ENCODE peak calls at places on chromosomes 7 and 10, in nine cellular contexts. One of them, this sample, is unnamed. For H3K27me3, the result is how much of the 10 kb centered on the place peaks cover.

GRCh38 chr10:64486149-64486548 is 964.9 kb downstream of the REEP3 start:
- DNase-seq in brain microvascular endothelial cell: peak
- DNase-seq in GM23248: peak
- DNase-seq in GM23338: no peak
- DNase-seq in gastrocnemius medialis: no peak
- DNase-seq in aorta: no peak
- DNase-seq in fibroblast of lung: peak
- DNase-seq in mesenchymal stem cell: peak
- DNase-seq in transverse colon: no peak
- DNase-seq in this sample: no peak

GRCh38 chr7:111789880-111790279 is 227.6 kb upstream of the IMMP2L start:
- DNase-seq in brain microvascular endothelial cell: no peak
- DNase-seq in fibroblast of lung: peak
- DNase-seq in aorta: no peak
- DNase-seq in transverse colon: no peak
- DNase-seq in mesenchymal stem cell: no peak
- DNase-seq in GM23338: no peak
- DNase-seq in GM23248: peak
- DNase-seq in gastrocnemius medialis: no peak
- DNase-seq in this sample: no peak

GRCh38 chr10:105195831-105196230 is 554.7 kb downstream of the SORCS3 start:
- DNase-seq in brain microvascular endothelial cell: no peak
- DNase-seq in GM23248: no peak
- DNase-seq in aorta: no peak
- DNase-seq in mesenchymal stem cell: no peak
- DNase-seq in gastrocnemius medialis: no peak
- DNase-seq in GM23338: no peak
- DNase-seq in transverse colon: no peak
- DNase-seq in fibroblast of lung: no peak
- DNase-seq in this sample: no peak

GRCh38 chr10:20744851-20745250 is 152.3 kb downstream of the NEBL start:
- DNase-seq in GM23338: no peak
- DNase-seq in transverse colon: no peak
- DNase-seq in GM23248: no peak
- DNase-seq in fibroblast of lung: peak
- DNase-seq in gastrocnemius medialis: no peak
- DNase-seq in brain microvascular endothelial cell: no peak
- DNase-seq in mesenchymal stem cell: no peak
- DNase-seq in aorta: no peak
- DNase-seq in this sample: no peak

GRCh38 chr10:88073676-88074075 is 210.3 kb downstream of the PTEN start:
- DNase-seq in aorta: no peak
- DNase-seq in transverse colon: no peak
- DNase-seq in GM23248: no peak
- DNase-seq in gastrocnemius medialis: no peak
- DNase-seq in GM23338: no peak
- DNase-seq in brain microvascular endothelial cell: no peak
- DNase-seq in mesenchymal stem cell: no peak
- DNase-seq in fibroblast of lung: no peak
- DNase-seq in this sample: no peak

GRCh38 chr10:1208376-1209311 is 152.5 kb downstream of the WDR37 start:
- DNase-seq in gastrocnemius medialis: no peak
- DNase-seq in brain microvascular endothelial cell: no peak
- DNase-seq in GM23338: no peak
- DNase-seq in mesenchymal stem cell: no peak
- DNase-seq in transverse colon: no peak
- DNase-seq in GM23248: no peak
- DNase-seq in aorta: no peak
- DNase-seq in fibroblast of lung: no peak
- DNase-seq in this sample: no peak

GRCh38 chr10:130407052-130407451 is 270.9 kb downstream of the GLRX3 start:
- DNase-seq in GM23248: no peak
- DNase-seq in aorta: no peak
- DNase-seq in transverse colon: no peak
- DNase-seq in GM23338: no peak
- DNase-seq in gastrocnemius medialis: no peak
- DNase-seq in mesenchymal stem cell: no peak
- DNase-seq in brain microvascular endothelial cell: no peak
- DNase-seq in fibroblast of lung: no peak
- DNase-seq in this sample: no peak

GRCh38 chr10:100624298-100624697 is 88.6 kb downstream of the HIF1AN start:
- DNase-seq in fibroblast of lung: no peak
- DNase-seq in gastrocnemius medialis: no peak
- DNase-seq in mesenchymal stem cell: no peak
- DNase-seq in brain microvascular endothelial cell: no peak
- DNase-seq in transverse colon: no peak
- DNase-seq in GM23248: no peak
- DNase-seq in GM23338: no peak
- DNase-seq in aorta: peak
- DNase-seq in this sample: no peak

GRCh38 chr7:132576723-132577089 is 436 bp upstream of the PLXNA4 start:
- DNase-seq in GM23338: peak
- DNase-seq in gastrocnemius medialis: no peak
- DNase-seq in aorta: no peak
- DNase-seq in transverse colon: no peak
- DNase-seq in GM23248: peak
- DNase-seq in fibroblast of lung: no peak
- DNase-seq in brain microvascular endothelial cell: no peak
- DNase-seq in mesenchymal stem cell: no peak
- DNase-seq in this sample: no peak

GRCh38 chr7:132578050-132578370 is 1.7 kb upstream of the PLXNA4 start:
- DNase-seq in fibroblast of lung: no peak
- DNase-seq in GM23338: no peak
- DNase-seq in mesenchymal stem cell: no peak
- DNase-seq in brain microvascular endothelial cell: no peak
- DNase-seq in aorta: no peak
- DNase-seq in transverse colon: no peak
- DNase-seq in GM23248: no peak
- DNase-seq in gastrocnemius medialis: no peak
- DNase-seq in this sample: no peak

GRCh38 chr7:132575336-132575986 is 809 bp downstream of the PLXNA4 start:
- DNase-seq in aorta: peak
- DNase-seq in gastrocnemius medialis: no peak
- DNase-seq in transverse colon: peak
- DNase-seq in GM23248: peak
- DNase-seq in mesenchymal stem cell: peak
- DNase-seq in GM23338: peak
- DNase-seq in brain microvascular endothelial cell: peak
- DNase-seq in fibroblast of lung: peak
- DNase-seq in this sample: peak

GRCh38 chr7:132577206-132578049 is 1.2 kb upstream of the PLXNA4 start:
- DNase-seq in GM23338: peak
- DNase-seq in GM23248: peak
- DNase-seq in transverse colon: peak
- DNase-seq in gastrocnemius medialis: peak
- DNase-seq in fibroblast of lung: peak
- DNase-seq in mesenchymal stem cell: peak
- DNase-seq in aorta: peak
- DNase-seq in brain microvascular endothelial cell: peak
- DNase-seq in this sample: peak

GRCh38 chr7:132575987-132576722 is at the start of gene PLXNA4:
- DNase-seq in fibroblast of lung: peak
- DNase-seq in gastrocnemius medialis: no peak
- DNase-seq in brain microvascular endothelial cell: no peak
- DNase-seq in GM23338: peak
- DNase-seq in GM23248: peak
- DNase-seq in mesenchymal stem cell: peak
- DNase-seq in aorta: peak
- DNase-seq in transverse colon: no peak
- DNase-seq in this sample: no peak
- H3K4me3 ChIP-seq in fibroblast of lung: peak
- H3K4me3 ChIP-seq in gastrocnemius medialis: peak
- H3K4me3 ChIP-seq in brain microvascular endothelial cell: peak
- H3K4me3 ChIP-seq in GM23338: peak
- H3K4me3 ChIP-seq in GM23248: peak
- H3K4me3 ChIP-seq in mesenchymal stem cell: peak
- H3K4me3 ChIP-seq in aorta: peak
- H3K4me3 ChIP-seq in transverse colon: peak
- H3K4me3 ChIP-seq in this sample: peak

DNA sequence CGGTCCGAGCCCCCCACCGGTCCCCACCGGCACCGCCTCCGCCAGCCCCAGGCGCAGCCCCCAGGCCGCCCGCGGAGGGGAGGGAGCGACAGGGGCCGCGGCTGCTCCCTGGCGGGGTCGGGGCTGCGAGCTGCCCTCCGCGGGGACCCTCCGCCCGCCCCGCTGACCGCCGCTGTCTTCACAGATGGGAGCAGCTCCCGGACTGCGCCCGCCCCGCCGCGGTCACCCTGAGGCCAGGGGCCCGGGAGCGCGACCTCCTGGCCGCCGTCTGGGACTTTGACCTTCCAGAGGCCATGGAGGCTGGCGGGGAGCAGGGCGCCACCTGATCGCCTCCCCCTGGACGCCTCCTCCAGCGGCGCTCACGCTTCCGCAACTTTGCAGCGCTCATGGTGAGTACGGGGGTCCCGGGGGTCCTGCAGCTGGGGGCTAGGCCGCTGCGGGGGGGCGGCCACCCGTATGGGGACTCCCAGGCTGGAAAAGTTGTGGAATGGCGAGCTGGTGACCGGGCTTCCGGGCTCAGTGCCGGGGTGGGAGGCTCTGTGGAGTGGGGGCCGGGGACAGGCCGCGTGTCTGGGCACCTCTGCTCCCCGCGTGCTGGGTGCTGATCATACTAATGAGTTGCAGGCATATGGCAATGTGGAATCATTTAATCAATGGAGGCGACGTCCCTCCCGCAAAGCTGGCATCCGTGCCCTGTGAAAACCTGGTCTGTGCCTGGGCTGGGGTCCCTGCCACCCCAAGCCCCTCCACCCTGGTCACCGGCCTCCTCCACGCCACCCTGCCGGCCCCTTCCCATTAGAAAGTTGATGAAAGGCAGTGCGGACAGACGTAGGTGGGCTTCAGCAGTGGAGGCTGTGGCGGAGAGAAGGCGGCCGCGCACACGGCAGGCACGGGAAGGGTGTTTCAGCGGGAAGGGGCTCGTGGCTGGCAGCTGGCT is 1.1 kb downstream of the ADGRA1 start:
- DNase-seq in GM23338: no peak
- DNase-seq in brain microvascular endothelial cell: no peak
- DNase-seq in fibroblast of lung: no peak
- DNase-seq in mesenchymal stem cell: no peak
- DNase-seq in gastrocnemius medialis: no peak
- DNase-seq in aorta: no peak
- DNase-seq in GM23248: no peak
- DNase-seq in transverse colon: no peak
- DNase-seq in this sample: no peak
- H3K27me3 ChIP-seq in GM23338: under half
- H3K27me3 ChIP-seq in brain microvascular endothelial cell: under half
- H3K27me3 ChIP-seq in fibroblast of lung: under half
- H3K27me3 ChIP-seq in mesenchymal stem cell: half or more
- H3K27me3 ChIP-seq in gastrocnemius medialis: under half
- H3K27me3 ChIP-seq in aorta: under half
- H3K27me3 ChIP-seq in GM23248: half or more
- H3K27me3 ChIP-seq in transverse colon: half or more
- H3K27me3 ChIP-seq in this sample: half or more

GRCh38 chr7:28960071-28960840 is 2.1 kb upstream of the TRIL start:
- DNase-seq in transverse colon: no peak
- DNase-seq in brain microvascular endothelial cell: no peak
- DNase-seq in GM23338: no peak
- DNase-seq in gastrocnemius medialis: no peak
- DNase-seq in fibroblast of lung: no peak
- DNase-seq in GM23248: peak
- DNase-seq in mesenchymal stem cell: no peak
- DNase-seq in aorta: no peak
- DNase-seq in this sample: no peak

GRCh38 chr7:28957822-28958234 is 302 bp downstream of the TRIL start:
- DNase-seq in aorta: no peak
- DNase-seq in transverse colon: no peak
- DNase-seq in GM23338: peak
- DNase-seq in GM23248: peak
- DNase-seq in fibroblast of lung: no peak
- DNase-seq in brain microvascular endothelial cell: no peak
- DNase-seq in mesenchymal stem cell: no peak
- DNase-seq in gastrocnemius medialis: no peak
- DNase-seq in this sample: no peak

GRCh38 chr7:28958235-28958945 is at the start of gene TRIL:
- DNase-seq in brain microvascular endothelial cell: peak
- DNase-seq in mesenchymal stem cell: peak
- DNase-seq in GM23248: peak
- DNase-seq in fibroblast of lung: peak
- DNase-seq in aorta: peak
- DNase-seq in transverse colon: peak
- DNase-seq in GM23338: peak
- DNase-seq in gastrocnemius medialis: peak
- DNase-seq in this sample: peak

GRCh38 chr7:28957064-28957821 is 887 bp downstream of the TRIL start:
- DNase-seq in aorta: peak
- DNase-seq in brain microvascular endothelial cell: no peak
- DNase-seq in fibroblast of lung: peak
- DNase-seq in GM23338: peak
- DNase-seq in mesenchymal stem cell: no peak
- DNase-seq in gastrocnemius medialis: no peak
- DNase-seq in GM23248: peak
- DNase-seq in transverse colon: peak
- DNase-seq in this sample: peak

DNA sequence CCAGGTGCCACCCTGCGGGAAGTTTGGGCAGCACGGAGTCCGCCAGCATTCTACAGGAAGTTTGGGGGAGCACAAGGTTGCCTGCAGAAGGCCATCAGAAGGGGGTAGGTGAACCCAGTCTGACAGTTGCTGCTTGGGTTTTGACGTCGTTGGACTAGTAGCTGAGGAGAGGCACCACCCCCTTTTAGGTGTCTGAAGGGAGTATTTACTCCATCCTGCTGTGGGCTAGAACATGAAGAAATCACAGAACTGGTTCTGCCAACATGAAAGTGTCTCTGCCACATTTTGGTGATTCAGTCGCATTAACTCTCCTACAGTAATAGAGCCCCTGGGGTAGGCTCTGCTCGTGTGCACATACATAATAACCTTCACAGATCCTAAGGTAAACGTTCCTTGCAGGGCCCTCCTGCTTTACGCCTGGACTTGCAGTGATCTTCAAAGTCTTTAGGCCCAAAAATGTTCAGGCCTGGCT is 852 bp upstream of the TRIL start:
- DNase-seq in GM23248: no peak
- DNase-seq in mesenchymal stem cell: no peak
- DNase-seq in transverse colon: no peak
- DNase-seq in aorta: no peak
- DNase-seq in gastrocnemius medialis: no peak
- DNase-seq in brain microvascular endothelial cell: no peak
- DNase-seq in fibroblast of lung: no peak
- DNase-seq in GM23338: no peak
- DNase-seq in this sample: no peak
- H3K4me3 ChIP-seq in GM23248: peak
- H3K4me3 ChIP-seq in mesenchymal stem cell: no peak
- H3K4me3 ChIP-seq in transverse colon: peak
- H3K4me3 ChIP-seq in aorta: no peak
- H3K4me3 ChIP-seq in gastrocnemius medialis: peak
- H3K4me3 ChIP-seq in brain microvascular endothelial cell: peak
- H3K4me3 ChIP-seq in fibroblast of lung: no peak
- H3K4me3 ChIP-seq in GM23338: peak
- H3K4me3 ChIP-seq in this sample: peak

DNA sequence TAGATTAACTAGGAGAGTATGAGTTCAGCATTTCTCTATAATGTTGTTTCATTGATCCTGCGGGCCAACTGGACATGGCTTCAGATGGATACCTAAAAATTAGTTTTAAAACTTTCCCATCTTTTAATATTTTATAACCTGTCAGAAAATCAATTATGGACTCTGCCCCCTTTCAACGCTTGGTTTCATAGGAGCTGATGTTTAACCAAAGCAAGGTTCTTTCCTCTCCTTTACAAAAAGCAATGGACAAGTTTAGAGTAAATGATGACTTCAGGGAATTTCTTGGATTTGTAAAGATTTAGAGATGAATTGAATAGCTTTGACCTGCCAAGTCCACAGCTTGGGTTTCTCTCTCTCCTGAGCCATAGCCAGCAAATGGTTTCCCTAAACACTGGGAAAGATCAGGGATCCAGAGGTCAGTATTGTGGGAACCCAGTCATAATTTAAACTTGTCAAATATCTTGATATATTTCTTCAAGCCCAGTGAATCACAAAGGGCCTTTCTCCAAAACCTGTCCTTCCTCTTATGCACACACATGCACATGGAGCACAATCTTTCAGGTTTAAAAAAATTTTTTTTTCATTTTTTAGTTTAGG is 177.1 kb downstream of the EVX1 start:
- DNase-seq in GM23338: no peak
- DNase-seq in mesenchymal stem cell: peak
- DNase-seq in GM23248: no peak
- DNase-seq in brain microvascular endothelial cell: peak
- DNase-seq in fibroblast of lung: peak
- DNase-seq in transverse colon: no peak
- DNase-seq in aorta: no peak
- DNase-seq in gastrocnemius medialis: no peak
- DNase-seq in this sample: no peak
- H3K27me3 ChIP-seq in GM23338: under half
- H3K27me3 ChIP-seq in mesenchymal stem cell: under half
- H3K27me3 ChIP-seq in GM23248: under half
- H3K27me3 ChIP-seq in brain microvascular endothelial cell: under half
- H3K27me3 ChIP-seq in fibroblast of lung: under half
- H3K27me3 ChIP-seq in transverse colon: under half
- H3K27me3 ChIP-seq in aorta: under half
- H3K27me3 ChIP-seq in gastrocnemius medialis: under half
- H3K27me3 ChIP-seq in this sample: under half